ENCODE peak calls at places on chromosome 6, in nine cellular contexts. A, U, Y, Q, N, V, I, J and H are unnamed samples. For H3K36me3, the result is how much of the 10 kb centered on the place peaks cover.

GRCh38 chr6:141562801-141563763 is 569.6 kb upstream of the GJE1 start:
- DNase-seq in A (no peak), N (peak), Y (peak), U (peak), Q (peak), J (peak), I (peak), V (peak), H (peak)

GRCh38 chr6:107819976-107820551 is 4.0 kb downstream of the SCML4 start:
- DNase-seq in V (no peak), I (peak), Y (peak), U (peak), N (no peak), Q (no peak), J (no peak), A (no peak), H (no peak)

GRCh38 chr6:16398587-16398986 is 160.2 kb downstream of the GMPR start:
- DNase-seq in Q (peak), I (no peak), A (no peak), Y (no peak), J (peak), V (no peak), U (no peak), N (no peak), H (no peak)

GRCh38 chr6:43012364-43012763 is 1.4 kb downstream of the MEA1 start:
- DNase-seq in I (no peak), Q (no peak), Y (no peak), A (no peak), U (no peak), J (no peak), N (no peak), V (no peak), H (no peak)

GRCh38 chr6:16104624-16105023 is 24.3 kb upstream of the MYLIP start:
- DNase-seq in V (no peak), I (no peak), N (no peak), J (no peak), Y (no peak), U (no peak), A (no peak), Q (no peak), H (no peak)

GRCh38 chr6:37192669-37193068 is 22.7 kb downstream of the PIM1 start:
- DNase-seq in J (no peak), U (no peak), Y (no peak), Q (no peak), I (no peak), A (no peak), V (no peak), N (no peak), H (no peak)

GRCh38 chr6:145077382-145077781 is 657.9 kb downstream of the EPM2A start:
- DNase-seq in Y (no peak), J (no peak), U (no peak), Q (no peak), N (no peak), I (no peak), V (no peak), A (no peak), H (no peak)

GRCh38 chr6:143744593-143745151 is 66.9 kb downstream of the PHACTR2 start:
- DNase-seq in V (peak), Y (no peak), A (no peak), N (no peak), U (no peak), J (peak), Q (no peak), I (no peak), H (no peak)

GRCh38 chr6:36677059-36677749 is 1.3 kb upstream of the CDKN1A start:
- DNase-seq in Y (no peak), A (no peak), N (no peak), V (no peak), J (peak), U (no peak), Q (no peak), I (peak), H (no peak)

GRCh38 chr6:25193147-25193864 is 85.9 kb upstream of the CARMIL1 start:
- DNase-seq in V (no peak), Q (peak), A (no peak), U (no peak), J (peak), Y (no peak), I (no peak), N (no peak), H (peak)

GRCh38 chr6:44721954-44722578 is 334.6 kb downstream of the CDC5L start:
- DNase-seq in Y (no peak), J (no peak), Q (no peak), V (no peak), N (no peak), I (no peak), U (no peak), A (no peak), H (no peak)

GRCh38 chr6:145587342-145587741 is 148.0 kb downstream of the EPM2A start:
- DNase-seq in J (no peak), Q (no peak), U (no peak), V (no peak), I (no peak), N (no peak), A (no peak), Y (no peak), H (no peak)

GRCh38 chr6:100099189-100100074 is 105.4 kb upstream of the MCHR2 start:
- DNase-seq in Q (no peak), U (no peak), V (no peak), A (no peak), N (no peak), Y (peak), I (no peak), J (no peak), H (no peak)

GRCh38 chr6:130054725-130055124 is 36.3 kb downstream of the L3MBTL3 start:
- DNase-seq in V (no peak), Y (no peak), J (no peak), A (no peak), I (no peak), N (no peak), Q (no peak), U (no peak), H (no peak)

GRCh38 chr6:67224989-67225388 is 1410.1 kb upstream of the ADGRB3 start:
- DNase-seq in N (no peak), V (no peak), I (no peak), Y (no peak), Q (no peak), U (no peak), J (no peak), A (no peak), H (no peak)

GRCh38 chr6:74731204-74731603 is 474.6 kb downstream of the COL12A1 start:
- DNase-seq in I (no peak), N (no peak), U (no peak), A (no peak), Q (peak), Y (no peak), J (peak), V (no peak), H (no peak)

GRCh38 chr6:38115633-38116022 is 296.1 kb downstream of the ZFAND3 start:
- DNase-seq in Q (no peak), A (no peak), I (no peak), J (no peak), N (no peak), Y (no peak), V (no peak), U (no peak), H (no peak)

GRCh38 chr6:2102316-2102883 is 143.0 kb downstream of the GMDS start:
- DNase-seq in N (no peak), I (no peak), Q (no peak), Y (no peak), J (no peak), A (no peak), V (no peak), U (no peak), H (no peak)

GRCh38 chr6:8082954-8083858 is 19.0 kb upstream of the BLOC1S5 start:
- DNase-seq in Y (no peak), V (peak), A (no peak), Q (peak), I (no peak), N (peak), J (peak), U (no peak), H (no peak)

GRCh38 chr6:116902634-116903033 is 25.6 kb downstream of the RFX6 start:
- DNase-seq in I (no peak), Y (no peak), V (no peak), A (no peak), N (no peak), Q (no peak), J (no peak), U (no peak), H (no peak)

GRCh38 chr6:6927437-6928361 is 180.1 kb upstream of the RREB1 start:
- DNase-seq in J (no peak), Y (peak), Q (no peak), U (no peak), I (peak), V (no peak), N (no peak), A (peak), H (no peak)
- TF ChIP-seq CTCF in J (no peak), Y (no peak), Q (no peak), U (no peak), I (peak), V (no peak), N (no peak), A (peak), H (no peak)

GRCh38 chr6:31621991-31622390 is 1.5 kb downstream of the PRRC2A start:
- DNase-seq in A (no peak), I (no peak), V (no peak), Q (no peak), J (no peak), N (no peak), U (no peak), Y (no peak), H (no peak)
- H3K36me3 ChIP-seq in A (under half), I (half or more), V (under half), Q (under half), J (under half), N (under half), U (under half), Y (under half), H (under half)

DNA sequence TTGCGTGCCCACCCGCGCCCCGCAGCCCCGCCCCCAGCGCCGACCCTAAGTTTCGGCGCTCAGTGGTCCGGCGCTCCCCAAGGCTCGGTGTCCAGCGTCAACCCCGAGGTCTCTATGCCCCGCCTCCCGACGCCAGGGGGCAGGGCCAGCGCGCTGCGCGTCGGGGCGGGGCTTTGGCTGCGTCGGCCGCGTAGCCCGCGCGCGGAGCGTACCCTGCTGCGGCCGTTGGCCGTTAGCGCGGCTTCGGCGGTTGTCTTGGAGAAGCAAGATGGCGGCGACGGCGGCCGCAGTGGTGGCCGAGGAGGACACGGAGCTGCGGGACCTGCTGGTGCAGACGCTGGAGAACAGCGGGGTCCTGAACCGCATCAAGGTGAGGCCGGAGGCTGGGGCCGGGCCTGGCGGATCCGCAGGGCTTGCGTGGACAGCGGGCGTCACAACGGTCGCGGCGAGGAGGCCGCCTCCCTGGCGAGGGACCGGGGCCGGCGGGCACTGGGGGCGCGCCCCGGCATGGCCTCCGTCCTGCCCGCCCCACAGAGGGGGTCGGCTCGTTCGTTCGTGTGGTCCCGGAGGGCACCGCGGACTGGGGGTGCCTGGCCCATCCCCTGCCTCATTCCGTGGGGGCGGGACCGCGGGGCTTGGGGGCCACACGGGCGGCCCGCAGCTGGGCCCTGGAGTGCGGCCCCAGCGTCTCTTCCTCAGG is at the start of gene CEP43:
- DNase-seq in Y (peak), A (peak), Q (peak), N (peak), J (peak), V (peak), U (peak), I (peak), H (peak)
- TF ChIP-seq CTCF in Y (no peak), A (no peak), Q (no peak), N (no peak), J (no peak), V (no peak), U (no peak), I (no peak), H (no peak)

GRCh38 chr6:167493961-167494697 is 169.2 kb downstream of the TTLL2 start:
- DNase-seq in V (no peak), Q (no peak), U (no peak), N (no peak), Y (no peak), J (no peak), A (no peak), I (peak), H (no peak)
- H3K36me3 ChIP-seq in V (under half), Q (under half), U (under half), N (under half), Y (under half), J (under half), A (under half), I (under half), H (under half)

GRCh38 chr6:139932671-139933070 is 558.2 kb upstream of the CITED2 start:
- DNase-seq in U (no peak), A (no peak), N (no peak), J (peak), V (no peak), Q (no peak), I (no peak), Y (no peak), H (no peak)
- TF ChIP-seq CTCF in U (no peak), A (no peak), N (no peak), J (no peak), V (no peak), Q (no peak), I (no peak), Y (no peak), H (no peak)

GRCh38 chr6:90521955-90522354 is 64.9 kb downstream of the MAP3K7 start:
- DNase-seq in Y (no peak), N (no peak), I (no peak), J (no peak), V (no peak), Q (no peak), A (no peak), U (no peak), H (no peak)
- H3K36me3 ChIP-seq in Y (under half), N (under half), I (under half), J (under half), V (half or more), Q (under half), A (half or more), U (under half), H (under half)

GRCh38 chr6:166627039-166627874 is at the start of gene RPS6KA2:
- DNase-seq in Q (peak), V (peak), U (peak), J (peak), Y (peak), N (peak), A (peak), I (peak), H (peak)
- TF ChIP-seq CTCF in Q (no peak), V (no peak), U (no peak), J (no peak), Y (no peak), N (no peak), A (no peak), I (no peak), H (no peak)

GRCh38 chr6:30890646-30891449 is 6.5 kb downstream of the DDR1 start:
- DNase-seq in Q (no peak), I (no peak), U (no peak), N (peak), V (no peak), A (no peak), J (no peak), Y (no peak), H (peak)

GRCh38 chr6:30891816-30892553 is 7.7 kb downstream of the DDR1 start:
- DNase-seq in V (no peak), A (no peak), U (no peak), I (no peak), Y (no peak), N (no peak), Q (no peak), J (no peak), H (no peak)

GRCh38 chr6:30889921-30890645 is 5.8 kb downstream of the DDR1 start:
- DNase-seq in J (peak), U (no peak), V (no peak), Y (no peak), N (peak), Q (no peak), A (no peak), I (no peak), H (peak)

GRCh38 chr6:30893001-30893591 is 8.8 kb downstream of the DDR1 start:
- DNase-seq in J (no peak), I (no peak), Y (no peak), N (no peak), V (no peak), Q (no peak), U (no peak), A (no peak), H (no peak)

GRCh38 chr6:30891450-30891723 is 7.1 kb downstream of the DDR1 start:
- DNase-seq in N (no peak), V (no peak), Q (no peak), I (no peak), J (no peak), U (no peak), Y (no peak), A (no peak), H (no peak)
- H3K36me3 ChIP-seq in N (under half), V (half or more), Q (under half), I (half or more), J (under half), U (under half), Y (under half), A (half or more), H (half or more)

DNA sequence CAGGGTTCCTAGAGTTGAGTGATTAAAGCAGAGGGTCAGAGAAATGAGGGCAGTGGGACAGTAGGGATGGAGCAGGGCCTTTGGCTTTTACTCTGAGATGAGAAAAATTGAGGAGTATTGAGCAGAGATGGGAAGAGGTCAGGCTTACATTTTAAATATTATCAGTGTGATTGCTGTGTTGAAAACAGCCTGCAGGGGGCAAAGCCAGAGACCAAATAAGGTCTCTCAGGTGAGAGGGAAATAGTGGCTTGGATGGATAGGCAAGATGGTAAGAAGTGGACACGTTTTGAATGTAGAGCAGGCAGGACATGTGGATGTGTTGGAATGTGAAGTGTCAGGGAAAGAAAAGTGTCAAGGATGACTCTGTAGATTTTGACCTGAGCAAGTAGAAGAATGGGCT is 105.0 kb upstream of the MAP3K7 start:
- DNase-seq in N (no peak), U (no peak), Q (no peak), V (no peak), J (no peak), I (no peak), Y (no peak), A (no peak), H (no peak)
- TF ChIP-seq CTCF in N (no peak), U (no peak), Q (no peak), V (no peak), J (no peak), I (peak), Y (no peak), A (no peak), H (no peak)